ENCODE peak calls at places on chromosomes 4 and X, in nine cellular contexts. M, J, O, Q, G, B, R, S and V are unnamed samples.

GRCh38 chrX:78123190-78123589 is 16.3 kb downstream of the TAF9B start:
- DNase-seq in M (peak; percentile 29), J (no peak), O (no peak), Q (no peak), G (no peak), B (no peak), R (no peak), S (peak; percentile 39), V (peak; percentile 10)

GRCh38 chr4:118798658-118799057 is 37.3 kb downstream of the SEC24D start:
- DNase-seq in M (no peak), J (no peak), O (no peak), Q (no peak), G (no peak), B (no peak), R (no peak), S (no peak), V (no peak)

GRCh38 chr4:89797117-89797516 is 39.8 kb downstream of the SNCA start:
- DNase-seq in M (peak; percentile 19), J (peak; percentile 76), O (no peak), Q (no peak), G (no peak), B (no peak), R (peak; percentile 27), S (peak; percentile 77), V (peak; percentile 6)

GRCh38 chr4:106002979-106003378 is 107.7 kb downstream of the NPNT start:
- DNase-seq in M (no peak), J (no peak), O (no peak), Q (no peak), G (no peak), B (no peak), R (no peak), S (no peak), V (no peak)

GRCh38 chrX:95956780-95957179 is 727.9 kb upstream of the DIAPH2 start:
- DNase-seq in M (no peak), J (no peak), O (no peak), Q (no peak), G (no peak), B (no peak), R (no peak), S (no peak), V (no peak)

GRCh38 chrX:74195120-74195519 is 108.9 kb upstream of the ZCCHC13 start:
- DNase-seq in M (no peak), J (no peak), O (no peak), Q (no peak), G (no peak), B (no peak), R (no peak), S (no peak), V (no peak)

GRCh38 chr4:37754410-37755185 is 68.4 kb upstream of the RELL1 start:
- DNase-seq in M (no peak), J (no peak), O (no peak), Q (no peak), G (no peak), B (no peak), R (no peak), S (no peak), V (no peak)

GRCh38 chrX:45903781-45904201 is 641.4 kb downstream of the ZNF674 start:
- DNase-seq in M (no peak), J (no peak), O (no peak), Q (no peak), G (no peak), B (no peak), R (no peak), S (no peak), V (no peak)

GRCh38 chr4:44157611-44158277 is 290.9 kb downstream of the KCTD8 start:
- DNase-seq in M (no peak), J (peak; percentile 1), O (no peak), Q (no peak), G (no peak), B (no peak), R (peak; percentile 60), S (peak; percentile 60), V (no peak)

GRCh38 chr4:132180020-132180427 is 969.1 kb upstream of the PCDH10 start:
- DNase-seq in M (peak; percentile 21), J (peak; percentile 31), O (no peak), Q (no peak), G (no peak), B (no peak), R (peak; percentile 30), S (peak; percentile 64), V (peak; percentile 17)

GRCh38 chrX:47302396-47302795 is 68.0 kb upstream of the ZNF157 start:
- DNase-seq in M (no peak), J (no peak), O (no peak), Q (no peak), G (no peak), B (no peak), R (no peak), S (no peak), V (no peak)

GRCh38 chrX:74450803-74451449 is 29.6 kb downstream of the SLC16A2 start:
- DNase-seq in M (peak; percentile 92), J (peak; percentile 84), O (no peak), Q (no peak), G (no peak), B (no peak), R (peak; percentile 78), S (peak; percentile 94), V (peak; percentile 83)

GRCh38 chrX:6257025-6257424 is 28.4 kb upstream of the NLGN4X start:
- DNase-seq in M (no peak), J (no peak), O (no peak), Q (no peak), G (no peak), B (no peak), R (no peak), S (no peak), V (no peak)

GRCh38 chr4:107203733-107204132 is 167.6 kb upstream of the DKK2 start:
- DNase-seq in M (no peak), J (no peak), O (no peak), Q (no peak), G (no peak), B (no peak), R (no peak), S (no peak), V (no peak)